ENCODE peak calls at places on chromosomes 12 and 14, in five cellular contexts. Y is nucleus accumbens, B is foreskin fibroblast, X is IMR-90, Z is SW480. M is an unnamed sample.

GRCh38 chr14:96362071-96362964 is 823 bp downstream of the ATG2B start:
- DNase-seq in Z (peak; percentile 88), X (peak; percentile 30), Y (no peak), B (peak; percentile 62), M (peak; percentile 40)

GRCh38 chr12:76018111-76018510 is 13.5 kb downstream of the PHLDA1 start:
- DNase-seq in Z (peak; percentile 52), Y (no peak), B (peak; percentile 48), X (peak; percentile 61), M (peak; percentile 40)

GRCh38 chr14:45135181-45135580 is 549 bp upstream of the FANCM start:
- DNase-seq in B (peak; percentile 49), X (peak; percentile 43), Z (no peak), Y (no peak), M (peak; percentile 61)

GRCh38 chr14:36363704-36364103 is 43.3 kb upstream of the MBIP start:
- DNase-seq in Y (no peak), Z (no peak), B (no peak), X (no peak), M (peak; percentile 6)

GRCh38 chr12:131233737-131234474 is 280.2 kb downstream of the ADGRD1 start:
- DNase-seq in X (no peak), B (no peak), Z (peak; percentile 27), Y (no peak), M (no peak)

GRCh38 chr14:96104469-96105057 is 65.4 kb downstream of the C14orf132 start:
- DNase-seq in Y (no peak), Z (peak; percentile 72), X (peak; percentile 100), B (peak; percentile 99), M (peak; percentile 98)

GRCh38 chr12:72071030-72071429 is 132.4 kb downstream of the TPH2 start:
- DNase-seq in Y (no peak), B (no peak), X (no peak), Z (no peak), M (no peak)

GRCh38 chr14:41899416-41899815 is 292.7 kb downstream of the LRFN5 start:
- DNase-seq in B (peak; percentile 6), Y (no peak), Z (no peak), X (peak; percentile 3), M (peak; percentile 47)

GRCh38 chr14:68787235-68787727 is 5.6 kb downstream of the ZFP36L1 start:
- DNase-seq in Y (no peak), X (no peak), B (peak; percentile 76), Z (peak; percentile 56), M (no peak)

GRCh38 chr14:104980601-104981531 is 2.7 kb upstream of the AHNAK2 start:
- DNase-seq in Z (no peak), Y (no peak), B (no peak), X (no peak), M (no peak)

GRCh38 chr12:46435625-46436024 is 63.1 kb upstream of the SLC38A2 start:
- DNase-seq in X (no peak), Y (no peak), B (no peak), Z (no peak), M (no peak)

GRCh38 chr14:86574026-86574777 is 1044.3 kb downstream of the FLRT2 start:
- DNase-seq in X (peak; percentile 79), Y (no peak), B (peak; percentile 3), Z (no peak), M (peak; percentile 47)

GRCh38 chr12:132357623-132358186 is 28.3 kb upstream of the GALNT9 start:
- DNase-seq in Y (no peak), X (no peak), Z (no peak), B (no peak), M (no peak)

GRCh38 chr12:113852695-113853490 is 113.2 kb downstream of the RBM19 start:
- DNase-seq in Z (no peak), Y (peak; percentile 26), B (no peak), X (no peak), M (no peak)

GRCh38 chr12:91901675-91902074 is 244.0 kb downstream of the BTG1 start:
- DNase-seq in Z (no peak), X (no peak), B (no peak), Y (no peak), M (no peak)

GRCh38 chr12:67155863-67156262 is 113.3 kb upstream of the CAND1 start:
- DNase-seq in Z (no peak), Y (no peak), X (peak; percentile 37), B (peak; percentile 47), M (peak; percentile 11)

GRCh38 chr14:77570706-77571293 is 45.6 kb downstream of the SPTLC2 start:
- DNase-seq in Y (no peak), X (no peak), Z (no peak), B (no peak), M (no peak)